ENCODE peak calls at places on chromosome 14, in seven cellular contexts. One of them, this sample, is unnamed.
A peak's percentile ranks its signal among the peaks of the same experiment; 100 is the strongest.

GRCh38 chr14:55116246-55117030 is 12.6 kb upstream of the LGALS3 start:
- DNase-seq in prostate gland: no peak
- DNase-seq in ovary: no peak
- DNase-seq in IMR-90: no peak
- DNase-seq in tibial nerve: no peak
- DNase-seq in suprapubic skin: no peak
- DNase-seq in sigmoid colon: peak; percentile 38
- DNase-seq in this sample: no peak

GRCh38 chr14:101010293-101010692 is 106.8 kb upstream of the RTL1 start:
- DNase-seq in IMR-90: no peak
- DNase-seq in suprapubic skin: peak; percentile 63
- DNase-seq in prostate gland: no peak
- DNase-seq in ovary: no peak
- DNase-seq in tibial nerve: no peak
- DNase-seq in sigmoid colon: no peak
- DNase-seq in this sample: no peak

GRCh38 chr14:91149462-91149861 is 35.6 kb downstream of the DGLUCY start:
- DNase-seq in prostate gland: peak; percentile 86
- DNase-seq in tibial nerve: peak; percentile 20
- DNase-seq in suprapubic skin: no peak
- DNase-seq in ovary: no peak
- DNase-seq in sigmoid colon: peak; percentile 86
- DNase-seq in IMR-90: peak; percentile 100
- DNase-seq in this sample: peak; percentile 83

GRCh38 chr14:89814126-89814525 is 140.4 kb downstream of the EFCAB11 start:
- DNase-seq in prostate gland: no peak
- DNase-seq in tibial nerve: no peak
- DNase-seq in ovary: no peak
- DNase-seq in IMR-90: no peak
- DNase-seq in sigmoid colon: no peak
- DNase-seq in suprapubic skin: no peak
- DNase-seq in this sample: no peak

GRCh38 chr14:59275668-59276067 is 87.2 kb downstream of the DAAM1 start:
- DNase-seq in sigmoid colon: no peak
- DNase-seq in ovary: no peak
- DNase-seq in prostate gland: no peak
- DNase-seq in IMR-90: peak; percentile 93
- DNase-seq in suprapubic skin: no peak
- DNase-seq in tibial nerve: no peak
- DNase-seq in this sample: no peak

GRCh38 chr14:74637184-74637562 is 25.1 kb upstream of the LTBP2 start:
- DNase-seq in sigmoid colon: no peak
- DNase-seq in prostate gland: no peak
- DNase-seq in ovary: no peak
- DNase-seq in suprapubic skin: no peak
- DNase-seq in IMR-90: no peak
- DNase-seq in tibial nerve: no peak
- DNase-seq in this sample: no peak

GRCh38 chr14:67620217-67620789 is 583 bp downstream of the ARG2 start:
- DNase-seq in IMR-90: peak; percentile 7
- DNase-seq in tibial nerve: no peak
- DNase-seq in ovary: peak; percentile 48
- DNase-seq in suprapubic skin: no peak
- DNase-seq in sigmoid colon: peak; percentile 68
- DNase-seq in prostate gland: peak; percentile 42
- DNase-seq in this sample: peak; percentile 18

GRCh38 chr14:75283884-75284563 is 5.4 kb downstream of the FOS start:
- DNase-seq in suprapubic skin: no peak
- DNase-seq in prostate gland: no peak
- DNase-seq in ovary: no peak
- DNase-seq in tibial nerve: no peak
- DNase-seq in IMR-90: peak; percentile 51
- DNase-seq in sigmoid colon: peak; percentile 84
- DNase-seq in this sample: no peak

GRCh38 chr14:71290960-71291466 is 383.8 kb downstream of the PCNX1 start:
- DNase-seq in suprapubic skin: no peak
- DNase-seq in ovary: no peak
- DNase-seq in IMR-90: peak; percentile 93
- DNase-seq in prostate gland: no peak
- DNase-seq in tibial nerve: no peak
- DNase-seq in sigmoid colon: no peak
- DNase-seq in this sample: no peak

GRCh38 chr14:105851716-105852377 is 325.5 kb downstream of the TMEM121 start:
- DNase-seq in tibial nerve: no peak
- DNase-seq in ovary: peak; percentile 9
- DNase-seq in prostate gland: no peak
- DNase-seq in sigmoid colon: peak; percentile 52
- DNase-seq in suprapubic skin: peak; percentile 74
- DNase-seq in IMR-90: no peak
- DNase-seq in this sample: peak; percentile 2

GRCh38 chr14:22265319-22266140 is 323.5 kb downstream of the DAD1 start:
- DNase-seq in suprapubic skin: no peak
- DNase-seq in sigmoid colon: no peak
- DNase-seq in tibial nerve: no peak
- DNase-seq in prostate gland: no peak
- DNase-seq in ovary: no peak
- DNase-seq in IMR-90: peak; percentile 39
- DNase-seq in this sample: no peak

GRCh38 chr14:61671086-61671485 is 24.2 kb upstream of the HIF1A start:
- DNase-seq in tibial nerve: no peak
- DNase-seq in prostate gland: no peak
- DNase-seq in suprapubic skin: no peak
- DNase-seq in sigmoid colon: no peak
- DNase-seq in IMR-90: no peak
- DNase-seq in ovary: no peak
- DNase-seq in this sample: no peak

GRCh38 chr14:60327447-60328331 is 78.7 kb downstream of the PPM1A start:
- DNase-seq in sigmoid colon: no peak
- DNase-seq in ovary: no peak
- DNase-seq in tibial nerve: no peak
- DNase-seq in prostate gland: peak; percentile 7
- DNase-seq in IMR-90: peak; percentile 20
- DNase-seq in suprapubic skin: no peak
- DNase-seq in this sample: no peak

GRCh38 chr14:54001189-54001878 is 44.7 kb upstream of the BMP4 start:
- DNase-seq in suprapubic skin: no peak
- DNase-seq in prostate gland: no peak
- DNase-seq in ovary: no peak
- DNase-seq in sigmoid colon: no peak
- DNase-seq in IMR-90: no peak
- DNase-seq in tibial nerve: no peak
- DNase-seq in this sample: no peak

GRCh38 chr14:52686176-52686575 is 9.2 kb downstream of the ERO1A start:
- DNase-seq in suprapubic skin: no peak
- DNase-seq in IMR-90: no peak
- DNase-seq in ovary: no peak
- DNase-seq in tibial nerve: no peak
- DNase-seq in sigmoid colon: no peak
- DNase-seq in prostate gland: no peak
- DNase-seq in this sample: no peak

GRCh38 chr14:56118611-56119181 is 485 bp downstream of the PELI2 start:
- DNase-seq in prostate gland: peak; percentile 22
- DNase-seq in suprapubic skin: no peak
- DNase-seq in tibial nerve: no peak
- DNase-seq in sigmoid colon: peak; percentile 71
- DNase-seq in ovary: peak; percentile 73
- DNase-seq in IMR-90: no peak
- DNase-seq in this sample: no peak

GRCh38 chr14:56117765-56118610 is at the start of gene PELI2:
- DNase-seq in sigmoid colon: peak; percentile 91
- DNase-seq in IMR-90: peak; percentile 73
- DNase-seq in suprapubic skin: peak; percentile 88
- DNase-seq in ovary: peak; percentile 91
- DNase-seq in prostate gland: peak; percentile 71
- DNase-seq in tibial nerve: peak; percentile 52
- DNase-seq in this sample: peak; percentile 69

GRCh38 chr14:56121786-56122185 is 3.6 kb downstream of the PELI2 start:
- DNase-seq in sigmoid colon: no peak
- DNase-seq in prostate gland: no peak
- DNase-seq in IMR-90: peak; percentile 82
- DNase-seq in suprapubic skin: no peak
- DNase-seq in ovary: no peak
- DNase-seq in tibial nerve: no peak
- DNase-seq in this sample: no peak

GRCh38 chr14:56120091-56120632 is 2.0 kb downstream of the PELI2 start:
- DNase-seq in prostate gland: no peak
- DNase-seq in suprapubic skin: no peak
- DNase-seq in IMR-90: peak; percentile 46
- DNase-seq in tibial nerve: no peak
- DNase-seq in ovary: no peak
- DNase-seq in sigmoid colon: peak; percentile 59
- DNase-seq in this sample: no peak

GRCh38 chr14:56119221-56119967 is 1.2 kb downstream of the PELI2 start:
- DNase-seq in suprapubic skin: no peak
- DNase-seq in tibial nerve: no peak
- DNase-seq in ovary: peak; percentile 74
- DNase-seq in IMR-90: peak; percentile 52
- DNase-seq in sigmoid colon: peak; percentile 77
- DNase-seq in prostate gland: peak; percentile 16
- DNase-seq in this sample: no peak
- TF ChIP-seq POLR2A in suprapubic skin: no peak
- TF ChIP-seq POLR2A in tibial nerve: peak; percentile 14
- TF ChIP-seq POLR2A in ovary: no peak
- TF ChIP-seq POLR2A in IMR-90: no peak
- TF ChIP-seq POLR2A in sigmoid colon: no peak
- TF ChIP-seq POLR2A in prostate gland: no peak
- TF ChIP-seq POLR2A in this sample: no peak

GRCh38 chr14:81211844-81212243 is 8.9 kb downstream of the GTF2A1 start:
- DNase-seq in sigmoid colon: no peak
- DNase-seq in suprapubic skin: no peak
- DNase-seq in prostate gland: no peak
- DNase-seq in IMR-90: peak; percentile 17
- DNase-seq in tibial nerve: no peak
- DNase-seq in ovary: no peak
- DNase-seq in this sample: no peak
- TF ChIP-seq CTCF in sigmoid colon: no peak
- TF ChIP-seq CTCF in suprapubic skin: no peak
- TF ChIP-seq CTCF in prostate gland: no peak
- TF ChIP-seq CTCF in IMR-90: peak; percentile 47
- TF ChIP-seq CTCF in tibial nerve: peak; percentile 26
- TF ChIP-seq CTCF in ovary: no peak
- TF ChIP-seq CTCF in this sample: no peak

GRCh38 chr14:25411933-25412757 is 362.2 kb upstream of the STXBP6 start:
- DNase-seq in IMR-90: no peak
- DNase-seq in suprapubic skin: no peak
- DNase-seq in ovary: no peak
- DNase-seq in prostate gland: no peak
- DNase-seq in sigmoid colon: peak; percentile 69
- DNase-seq in tibial nerve: no peak
- DNase-seq in this sample: no peak

DNA sequence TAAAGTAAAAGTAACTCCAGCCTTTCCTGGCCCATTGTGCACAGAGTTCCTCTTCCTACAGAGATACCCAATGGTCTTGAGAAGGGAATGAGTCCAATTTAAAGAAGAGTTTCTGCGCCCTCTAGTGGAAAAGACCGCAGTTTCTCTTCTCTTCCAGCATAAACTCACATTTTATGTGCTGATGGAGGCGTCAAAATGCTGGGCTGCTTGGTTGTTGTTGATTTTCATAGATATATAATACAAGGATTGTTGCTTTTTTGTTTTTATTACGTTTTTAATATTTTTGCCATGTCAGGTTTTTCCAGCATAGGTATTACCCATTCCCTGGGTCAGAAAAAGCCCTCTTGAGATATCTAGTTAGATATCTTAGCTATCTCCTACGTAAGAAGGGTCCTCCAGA is 356.9 kb upstream of the STXBP6 start:
- DNase-seq in ovary: no peak
- DNase-seq in suprapubic skin: no peak
- DNase-seq in sigmoid colon: no peak
- DNase-seq in prostate gland: no peak
- DNase-seq in tibial nerve: no peak
- DNase-seq in IMR-90: peak; percentile 8
- DNase-seq in this sample: no peak
- H3K36me3 ChIP-seq in ovary: no peaks in the 10 kb centered on the region
- H3K36me3 ChIP-seq in suprapubic skin: no peaks in the 10 kb centered on the region
- H3K36me3 ChIP-seq in sigmoid colon: no peaks in the 10 kb centered on the region
- H3K36me3 ChIP-seq in prostate gland: no peaks in the 10 kb centered on the region
- H3K36me3 ChIP-seq in tibial nerve: no peaks in the 10 kb centered on the region
- H3K36me3 ChIP-seq in IMR-90: no peaks in the 10 kb centered on the region
- H3K36me3 ChIP-seq in this sample: no peaks in the 10 kb centered on the region

GRCh38 chr14:24910408-24910986 is 139.4 kb downstream of the STXBP6 start:
- DNase-seq in IMR-90: no peak
- DNase-seq in ovary: no peak
- DNase-seq in sigmoid colon: no peak
- DNase-seq in tibial nerve: no peak
- DNase-seq in prostate gland: no peak
- DNase-seq in suprapubic skin: no peak
- DNase-seq in this sample: no peak
- TF ChIP-seq POLR2A in IMR-90: no peak
- TF ChIP-seq POLR2A in ovary: no peak
- TF ChIP-seq POLR2A in sigmoid colon: no peak
- TF ChIP-seq POLR2A in tibial nerve: no peak
- TF ChIP-seq POLR2A in prostate gland: no peak
- TF ChIP-seq POLR2A in suprapubic skin: no peak
- TF ChIP-seq POLR2A in this sample: no peak

DNA sequence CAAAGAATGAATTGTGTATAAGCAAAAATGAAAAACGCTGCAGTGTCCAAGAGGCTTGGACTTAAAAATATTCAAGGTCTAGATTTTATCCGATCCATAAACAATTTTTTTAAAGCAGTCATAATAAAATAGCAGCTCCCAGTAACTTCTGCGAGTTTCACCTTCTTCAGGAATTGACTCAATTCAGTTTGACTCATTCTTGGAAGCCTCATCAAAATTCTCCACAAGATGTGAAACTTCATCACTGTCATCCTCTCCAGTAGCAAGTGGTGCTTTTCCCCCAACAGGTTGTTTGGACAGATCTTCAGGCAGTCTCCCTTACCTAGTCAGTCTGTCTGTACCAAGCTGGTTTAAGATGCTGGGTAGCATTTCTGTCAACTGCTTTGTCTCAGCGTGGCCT is 93.5 kb upstream of the FOXG1 start:
- DNase-seq in prostate gland: no peak
- DNase-seq in IMR-90: no peak
- DNase-seq in tibial nerve: no peak
- DNase-seq in sigmoid colon: no peak
- DNase-seq in ovary: no peak
- DNase-seq in suprapubic skin: no peak
- DNase-seq in this sample: no peak
- TF ChIP-seq CTCF in prostate gland: no peak
- TF ChIP-seq CTCF in IMR-90: no peak
- TF ChIP-seq CTCF in tibial nerve: no peak
- TF ChIP-seq CTCF in sigmoid colon: no peak
- TF ChIP-seq CTCF in ovary: no peak
- TF ChIP-seq CTCF in suprapubic skin: no peak
- TF ChIP-seq CTCF in this sample: no peak